ENCODE peak calls at places on chromosomes 3 and 15, in four cellular contexts. E is hepatocyte; K is Jurkat, Clone E6-1; L is effector memory CD4-positive, alpha-beta T cell. M is an unnamed sample.

GRCh38 chr3:62415312-62415791 is 42.0 kb upstream of the FEZF2 start:
- DNase-seq in K (peak), L (no peak), E (no peak), M (no peak)

GRCh38 chr3:98554580-98554979 is 22.8 kb downstream of the GPR15 start:
- DNase-seq in L (no peak), K (no peak), E (no peak), M (no peak)

GRCh38 chr3:141489184-141489583 is 2.4 kb downstream of the RASA2 start:
- DNase-seq in E (no peak), L (no peak), K (no peak), M (no peak)

GRCh38 chr3:96959902-96960596 is 145.7 kb downstream of the EPHA6 start:
- DNase-seq in K (no peak), E (no peak), L (no peak), M (no peak)

GRCh38 chr3:74832925-74833324 is 218.5 kb upstream of the CNTN3 start:
- DNase-seq in E (no peak), L (no peak), K (no peak), M (no peak)

GRCh38 chr3:160403028-160403545 is 3.6 kb downstream of the SMC4 start:
- DNase-seq in E (no peak), L (no peak), K (no peak), M (no peak)

GRCh38 chr3:43286886-43287301 is 554 bp downstream of the SNRK start:
- DNase-seq in E (peak), K (no peak), L (peak), M (peak)

GRCh38 chr15:56919708-56920637 is 1.5 kb downstream of the TCF12 start:
- DNase-seq in K (peak), L (no peak), E (no peak), M (peak)

GRCh38 chr3:62529230-62529629 is 155.9 kb upstream of the FEZF2 start:
- DNase-seq in E (peak), L (no peak), K (peak), M (no peak)

GRCh38 chr3:69161587-69162196 is 39.3 kb upstream of the LMOD3 start:
- DNase-seq in E (peak), K (peak), L (peak), M (peak)

GRCh38 chr15:90705212-90705611 is 11.9 kb upstream of the BLM start:
- DNase-seq in K (no peak), E (no peak), L (no peak), M (no peak)

GRCh38 chr3:3629911-3630310 is 169.3 kb upstream of the LRRN1 start:
- DNase-seq in L (no peak), K (no peak), E (no peak), M (no peak)

GRCh38 chr3:16378920-16379319 is 113.9 kb downstream of the OXNAD1 start:
- DNase-seq in E (no peak), L (no peak), K (no peak), M (no peak)

GRCh38 chr15:78909791-78910228 is 35.0 kb downstream of the CTSH start:
- DNase-seq in L (no peak), E (peak), K (peak), M (no peak)

GRCh38 chr15:65963358-65963757 is 94.1 kb downstream of the RAB11A start:
- DNase-seq in E (no peak), K (no peak), L (no peak), M (no peak)

GRCh38 chr3:73060302-73060723 is 1.1 kb upstream of the EBLN2 start:
- DNase-seq in E (no peak), L (no peak), K (no peak), M (no peak)

GRCh38 chr15:35986072-35986666 is 440.2 kb upstream of the DPH6 start:
- DNase-seq in L (no peak), E (peak), K (no peak), M (no peak)

GRCh38 chr15:55434989-55435825 is 26.9 kb downstream of the PIERCE2 start:
- DNase-seq in E (peak), K (peak), L (no peak), M (peak)

GRCh38 chr3:111096487-111097209 is 25.0 kb downstream of the NECTIN3 start:
- DNase-seq in L (no peak), E (no peak), K (no peak), M (no peak)

GRCh38 chr15:94670436-94671034 is 439.2 kb downstream of the MCTP2 start:
- DNase-seq in L (no peak), E (peak), K (peak), M (peak)

GRCh38 chr15:48355377-48355776 is 24.1 kb downstream of the DUT start:
- DNase-seq in K (no peak), L (no peak), E (peak), M (no peak)

GRCh38 chr15:45704329-45705249 is 69.8 kb downstream of the SQOR start:
- DNase-seq in K (no peak), L (no peak), E (peak), M (peak)

GRCh38 chr3:53715815-53716483 is 130.3 kb downstream of the CHDH start:
- DNase-seq in E (no peak), K (no peak), L (no peak), M (no peak)

GRCh38 chr15:40594429-40594836 is 384 bp downstream of the KNL1 start:
- DNase-seq in E (peak), K (no peak), L (no peak), M (no peak)

GRCh38 chr3:25040739-25041138 is 387.3 kb upstream of the RARB start:
- DNase-seq in E (no peak), K (no peak), L (no peak), M (no peak)

GRCh38 chr3:46693038-46693896 is at the start of gene ALS2CL:
- DNase-seq in E (peak), K (peak), L (peak), M (peak)

GRCh38 chr3:102238362-102238761 is 196.5 kb upstream of the ZPLD1 start:
- DNase-seq in E (peak), L (no peak), K (no peak), M (no peak)

GRCh38 chr3:13812039-13812438 is 67.8 kb downstream of the WNT7A start:
- DNase-seq in E (no peak), L (no peak), K (no peak), M (no peak)

GRCh38 chr3:8993331-8993730 is 30.1 kb upstream of the RAD18 start:
- DNase-seq in K (no peak), L (no peak), E (no peak), M (no peak)

GRCh38 chr3:51719413-51720025 is 12.7 kb downstream of the GRM2 start:
- DNase-seq in L (no peak), K (no peak), E (no peak), M (no peak)

GRCh38 chr15:40691737-40692136 is 3.2 kb upstream of the RAD51 start:
- DNase-seq in E (no peak), K (no peak), L (no peak), M (no peak)

GRCh38 chr3:12437223-12437605 is 47.1 kb upstream of the TSEN2 start:
- DNase-seq in E (no peak), K (no peak), L (no peak), M (no peak)
- H3K4me3 ChIP-seq in E (no peak), K (no peak), L (no peak), M (no peak)

DNA sequence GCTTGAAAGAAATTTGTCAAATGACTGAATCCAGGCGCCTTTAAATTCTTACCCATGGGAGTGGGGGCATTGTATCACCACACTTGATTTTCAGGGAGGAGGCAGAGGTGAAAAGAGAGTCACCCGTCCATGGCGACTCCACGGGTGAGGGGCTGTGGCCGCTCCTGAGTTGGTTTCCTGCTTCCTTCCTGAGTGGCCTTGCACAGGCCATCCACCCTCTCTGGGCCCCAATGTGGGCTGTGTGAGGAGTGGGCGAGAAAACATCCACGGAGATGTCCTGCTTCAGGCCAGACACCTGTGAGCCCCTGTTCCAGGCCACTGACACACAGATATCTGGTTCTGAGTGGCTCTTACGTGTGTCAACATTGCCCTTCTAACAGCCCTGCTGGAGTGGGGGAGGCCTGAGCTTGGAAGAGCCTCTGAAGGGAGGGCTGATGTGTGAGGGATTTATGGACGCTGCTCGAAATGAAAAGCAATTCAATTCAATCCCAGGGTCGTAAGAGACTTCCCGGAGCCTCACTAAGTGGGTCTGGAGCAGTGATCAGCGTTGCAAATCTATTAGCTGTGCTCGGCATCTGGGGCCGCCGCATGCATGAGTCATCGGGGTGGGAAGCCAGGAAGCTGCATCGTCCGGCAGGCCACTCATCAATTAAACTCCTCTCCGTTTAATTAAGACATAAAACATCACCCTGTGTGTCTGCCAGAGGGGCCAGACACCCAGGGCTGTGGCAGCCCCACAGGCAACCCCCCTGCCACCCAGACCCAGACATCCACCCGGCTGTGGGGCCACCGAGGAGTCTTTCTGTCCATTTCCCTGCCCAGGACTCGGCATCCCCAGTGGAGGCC is 20.0 kb upstream of the PRR23E start:
- DNase-seq in E (peak), L (no peak), K (no peak), M (no peak)
- H3K4me3 ChIP-seq in E (no peak), L (no peak), K (no peak), M (no peak)

GRCh38 chr3:123025642-123026521 is 1.7 kb downstream of the SEMA5B start:
- DNase-seq in E (peak), L (no peak), K (no peak), M (no peak)
- H3K4me3 ChIP-seq in E (peak), L (peak), K (no peak), M (no peak)

GRCh38 chr15:63940956-63941620 is 105.2 kb downstream of the DAPK2 start:
- DNase-seq in K (no peak), E (no peak), L (no peak), M (no peak)

GRCh38 chr15:63939531-63940130 is 105.9 kb upstream of the HERC1 start:
- DNase-seq in K (no peak), L (no peak), E (no peak), M (no peak)

GRCh38 chr15:63941698-63942465 is 104.4 kb downstream of the DAPK2 start:
- DNase-seq in K (no peak), L (no peak), E (no peak), M (no peak)

GRCh38 chr15:63942486-63943365 is 103.6 kb downstream of the DAPK2 start:
- DNase-seq in E (no peak), L (no peak), K (no peak), M (no peak)

DNA sequence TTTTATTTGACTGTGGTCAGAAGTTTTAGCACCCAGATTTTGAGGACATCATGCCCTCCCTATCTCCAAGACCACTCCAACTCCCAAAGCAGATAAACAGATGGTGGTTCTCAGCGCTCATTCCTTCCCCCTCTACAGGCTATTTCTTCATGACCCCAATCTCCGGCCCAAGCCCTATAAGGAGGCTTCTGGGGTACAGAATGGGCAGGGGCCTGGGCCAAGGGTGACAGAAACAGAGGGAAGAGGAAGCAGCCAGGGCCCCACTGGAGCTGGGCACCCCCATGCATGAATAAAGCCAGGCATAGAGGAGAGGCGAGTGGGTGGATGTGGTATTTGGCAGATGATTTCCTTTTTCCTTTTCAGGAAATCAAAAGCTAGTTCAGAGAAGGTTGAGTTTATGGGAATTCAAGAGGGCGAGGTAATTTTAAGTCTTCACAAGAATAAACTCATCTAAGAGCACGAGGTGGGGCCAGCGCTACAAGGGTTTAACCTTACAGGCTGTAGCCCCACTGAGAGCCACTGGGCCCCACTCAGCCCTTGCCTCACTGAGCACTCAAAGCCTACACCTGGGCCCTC is 104.8 kb upstream of the HERC1 start:
- DNase-seq in K (peak), L (no peak), E (no peak), M (no peak)
- H3K4me3 ChIP-seq in K (no peak), L (no peak), E (no peak), M (no peak)

DNA sequence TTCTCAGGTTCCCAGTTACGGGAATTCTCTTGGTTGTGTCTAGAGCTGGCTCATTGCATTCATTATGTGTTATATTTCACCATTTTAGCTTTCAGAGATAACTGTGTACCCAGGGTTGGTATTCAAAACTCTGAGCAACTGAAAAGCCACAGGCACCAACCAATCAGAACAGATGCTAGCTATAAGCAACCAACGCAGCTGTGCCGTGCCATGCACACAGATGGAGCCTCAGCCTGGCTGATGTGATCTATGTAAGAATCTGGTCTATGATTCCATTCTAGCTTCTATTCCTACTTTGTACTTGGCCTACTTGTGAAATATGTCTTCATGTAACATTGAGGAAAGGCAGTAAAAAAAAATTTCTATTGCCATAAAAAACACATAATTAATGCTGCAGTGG is 95.0 kb upstream of the CCDC80 start:
- DNase-seq in L (no peak), E (no peak), K (peak), M (no peak)
- H3K4me3 ChIP-seq in L (no peak), E (no peak), K (no peak), M (no peak)

GRCh38 chr15:101258238-101259144 is 6.6 kb upstream of the CHSY1 start:
- DNase-seq in L (peak), E (peak), K (peak), M (peak)
- H3K4me3 ChIP-seq in L (no peak), E (no peak), K (no peak), M (no peak)

DNA sequence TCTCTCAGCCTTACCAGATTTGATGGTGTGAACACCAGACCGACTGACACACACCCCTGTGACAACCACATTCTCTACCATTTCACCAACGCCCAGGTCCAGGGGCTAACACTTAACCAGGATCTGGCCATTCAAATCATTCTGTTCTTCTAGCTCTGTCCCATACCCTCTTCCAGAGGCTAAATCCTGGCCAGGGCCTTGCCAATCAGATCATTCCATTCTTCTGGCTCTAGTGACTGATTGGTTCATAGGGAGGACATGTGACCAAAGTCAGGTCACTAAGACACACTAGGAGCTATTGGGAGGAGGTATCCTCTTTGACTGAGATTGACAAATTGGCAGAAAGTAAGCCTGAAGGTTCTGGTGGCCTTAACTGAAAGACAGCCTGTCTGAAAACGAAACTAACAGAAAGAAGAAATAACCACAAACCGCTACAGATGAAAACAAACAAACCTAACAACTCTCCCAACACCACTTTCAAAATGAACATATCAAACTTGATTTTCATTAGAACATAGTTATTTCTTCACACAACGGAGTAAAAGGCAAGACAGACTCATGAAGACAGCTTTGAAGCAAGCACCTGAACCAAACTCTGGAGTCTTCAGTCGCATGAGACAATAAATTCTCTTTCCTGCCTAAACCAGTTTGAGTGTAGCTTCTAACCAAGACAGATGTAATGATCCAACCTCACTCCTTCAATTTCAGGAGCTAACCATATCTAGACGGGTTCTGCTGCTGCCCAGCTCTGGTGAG is 68.5 kb downstream of the TRANK1 start:
- DNase-seq in L (no peak), K (peak), E (no peak), M (peak)
- H3K4me3 ChIP-seq in L (peak), K (peak), E (no peak), M (peak)

DNA sequence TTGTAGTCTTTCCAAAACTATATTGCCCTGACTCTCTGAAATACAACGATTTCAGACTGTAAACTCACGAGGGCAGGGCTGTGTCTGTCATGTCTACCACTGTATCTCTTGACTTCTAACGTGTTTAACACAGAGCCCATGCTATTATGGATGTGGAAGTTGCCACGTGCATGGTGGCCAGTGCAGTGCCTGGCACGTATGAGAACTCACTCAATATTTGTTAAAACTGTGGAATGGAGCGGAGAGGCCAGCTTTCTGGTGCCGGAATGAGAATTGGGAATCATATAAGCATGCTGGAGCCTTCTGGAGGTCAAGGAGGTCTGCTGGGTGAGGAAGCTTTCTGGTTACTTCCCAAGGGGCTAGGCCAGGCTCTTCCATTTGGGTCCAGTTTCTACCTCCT is 220.6 kb upstream of the LYSMD4 start:
- DNase-seq in L (no peak), K (no peak), E (no peak), M (no peak)
- H3K4me3 ChIP-seq in L (no peak), K (no peak), E (no peak), M (no peak)

DNA sequence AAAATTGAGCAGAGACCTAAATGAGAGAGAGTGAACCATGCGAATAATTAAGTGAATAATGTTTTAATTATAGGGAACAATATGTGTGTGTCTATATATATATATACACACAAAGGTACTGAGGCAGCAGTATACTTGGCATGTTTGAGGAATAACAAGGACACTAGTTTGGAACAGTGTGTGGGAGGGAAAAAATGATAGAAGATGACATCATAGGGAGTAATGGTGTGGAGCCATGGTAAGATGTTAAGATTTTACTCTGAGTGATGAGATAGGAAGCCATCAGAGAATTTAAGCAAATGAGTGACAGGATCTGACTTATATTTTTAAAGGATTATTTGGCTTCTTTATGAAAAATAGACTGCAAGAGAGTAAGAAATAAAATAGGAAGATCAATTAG is 29.1 kb downstream of the DTWD1 start:
- DNase-seq in K (no peak), E (no peak), L (no peak), M (no peak)
- H3K4me3 ChIP-seq in K (no peak), E (no peak), L (no peak), M (no peak)

DNA sequence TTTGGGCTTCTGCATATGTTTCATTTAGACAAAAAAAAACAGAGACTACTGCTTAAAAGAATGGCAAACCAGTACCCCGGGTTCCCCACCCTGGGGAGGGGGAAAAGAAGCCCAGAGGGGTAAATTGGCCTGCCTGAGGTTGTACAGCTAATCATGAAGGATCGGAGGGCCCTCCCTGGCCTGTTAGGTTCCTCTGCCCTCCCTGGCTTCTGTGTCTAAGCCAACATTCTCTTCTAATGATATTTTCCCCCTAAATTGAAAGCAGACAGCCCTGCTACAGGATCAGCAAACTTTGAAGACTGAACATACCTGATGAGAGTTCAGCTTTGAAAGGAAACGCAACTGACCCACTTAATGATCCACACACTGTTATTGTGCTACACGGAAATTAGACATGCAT is 2.5 kb downstream of the ARHGAP31 start:
- DNase-seq in K (no peak), L (no peak), E (no peak), M (no peak)
- H3K4me3 ChIP-seq in K (no peak), L (peak), E (no peak), M (peak)

M was measured in naive thymus-derived CD4-positive, alpha-beta T cell.